ENCODE peak calls at places on chromosomes 7 and 10, in four cellular contexts. D, W, H and L are unnamed samples.

GRCh38 chr10:58137813-58138212 is 129.9 kb downstream of the IPMK start:
- DNase-seq in D (peak), W (no peak), H (no peak), L (no peak)

GRCh38 chr7:70374772-70375533 is 757.0 kb upstream of the GALNT17 start:
- DNase-seq in D (no peak), W (no peak), H (no peak), L (no peak)

GRCh38 chr7:414681-415560 is 104.7 kb downstream of the PDGFA start:
- DNase-seq in D (peak), W (no peak), H (no peak), L (no peak)

GRCh38 chr10:38094923-38095574 is 912 bp downstream of the ZNF37A start:
- DNase-seq in D (no peak), W (peak), H (no peak), L (no peak)

GRCh38 chr10:71832967-71833366 is 18.1 kb downstream of the PSAP start:
- DNase-seq in D (no peak), W (no peak), H (no peak), L (no peak)

GRCh38 chr10:73182568-73182967 is 14.6 kb downstream of the FAM149B1 start:
- DNase-seq in D (no peak), W (no peak), H (no peak), L (no peak)

GRCh38 chr7:80722596-80723141 is 84.2 kb downstream of the CD36 start:
- DNase-seq in D (no peak), W (no peak), H (peak), L (peak)

GRCh38 chr10:15120523-15120922 is 23.4 kb downstream of the RPP38 start:
- DNase-seq in D (no peak), W (no peak), H (no peak), L (no peak)

GRCh38 chr7:1703475-1704325 is 33.6 kb downstream of the ELFN1 start:
- DNase-seq in D (peak), W (no peak), H (no peak), L (no peak)

GRCh38 chr7:50552921-50553320 is 12.3 kb downstream of the DDC start:
- DNase-seq in D (no peak), W (no peak), H (peak), L (no peak)

GRCh38 chr7:127675716-127676115 is 23.7 kb downstream of the SND1 start:
- DNase-seq in D (no peak), W (no peak), H (no peak), L (no peak)

GRCh38 chr7:137343483-137343841 is at the start of gene PTN:
- DNase-seq in D (peak), W (no peak), H (no peak), L (no peak)

GRCh38 chr7:74584160-74584954 is 73.2 kb upstream of the GTF2I start:
- DNase-seq in D (peak), W (peak), H (peak), L (no peak)

GRCh38 chr10:15209827-15210509 is 41.5 kb upstream of the NMT2 start:
- DNase-seq in D (peak), W (peak), H (peak), L (peak)

GRCh38 chr7:48171190-48171589 is at the start of gene ABCA13:
- DNase-seq in D (no peak), W (no peak), H (no peak), L (no peak)

GRCh38 chr10:32139223-32140073 is 83.2 kb upstream of the KIF5B start:
- DNase-seq in D (peak), W (peak), H (peak), L (peak)

GRCh38 chr7:121020652-121021051 is 32.1 kb downstream of the CPED1 start:
- DNase-seq in D (no peak), W (no peak), H (no peak), L (no peak)

GRCh38 chr10:13867822-13868221 is 281.1 kb downstream of the PRPF18 start:
- DNase-seq in D (no peak), W (no peak), H (no peak), L (no peak)

GRCh38 chr10:31620236-31621151 is 301.5 kb downstream of the ZEB1 start:
- DNase-seq in D (no peak), W (peak), H (no peak), L (no peak)

GRCh38 chr10:105291571-105291970 is 650.5 kb downstream of the SORCS3 start:
- DNase-seq in D (peak), W (no peak), H (no peak), L (no peak)

GRCh38 chr7:148914208-148914777 is 30.2 kb upstream of the EZH2 start:
- DNase-seq in D (no peak), W (no peak), H (no peak), L (peak)

GRCh38 chr7:1851731-1852531 is 181.9 kb downstream of the ELFN1 start:
- DNase-seq in D (no peak), W (no peak), H (no peak), L (no peak)

GRCh38 chr7:68725843-68726242 is 872.4 kb upstream of the AUTS2 start:
- DNase-seq in D (no peak), W (no peak), H (no peak), L (no peak)

GRCh38 chr7:68720722-68721121 is 877.6 kb upstream of the AUTS2 start:
- DNase-seq in D (no peak), W (no peak), H (no peak), L (no peak)

GRCh38 chr7:68718059-68718685 is 880.1 kb upstream of the AUTS2 start:
- DNase-seq in D (peak), W (no peak), H (no peak), L (no peak)

GRCh38 chr7:68724965-68725364 is 873.3 kb upstream of the AUTS2 start:
- DNase-seq in D (no peak), W (no peak), H (no peak), L (no peak)

GRCh38 chr7:68722044-68722443 is 876.2 kb upstream of the AUTS2 start:
- DNase-seq in D (no peak), W (no peak), H (no peak), L (no peak)
- TF ChIP-seq ELF1 in D (no peak), W (no peak), H (no peak), L (no peak)

DNA sequence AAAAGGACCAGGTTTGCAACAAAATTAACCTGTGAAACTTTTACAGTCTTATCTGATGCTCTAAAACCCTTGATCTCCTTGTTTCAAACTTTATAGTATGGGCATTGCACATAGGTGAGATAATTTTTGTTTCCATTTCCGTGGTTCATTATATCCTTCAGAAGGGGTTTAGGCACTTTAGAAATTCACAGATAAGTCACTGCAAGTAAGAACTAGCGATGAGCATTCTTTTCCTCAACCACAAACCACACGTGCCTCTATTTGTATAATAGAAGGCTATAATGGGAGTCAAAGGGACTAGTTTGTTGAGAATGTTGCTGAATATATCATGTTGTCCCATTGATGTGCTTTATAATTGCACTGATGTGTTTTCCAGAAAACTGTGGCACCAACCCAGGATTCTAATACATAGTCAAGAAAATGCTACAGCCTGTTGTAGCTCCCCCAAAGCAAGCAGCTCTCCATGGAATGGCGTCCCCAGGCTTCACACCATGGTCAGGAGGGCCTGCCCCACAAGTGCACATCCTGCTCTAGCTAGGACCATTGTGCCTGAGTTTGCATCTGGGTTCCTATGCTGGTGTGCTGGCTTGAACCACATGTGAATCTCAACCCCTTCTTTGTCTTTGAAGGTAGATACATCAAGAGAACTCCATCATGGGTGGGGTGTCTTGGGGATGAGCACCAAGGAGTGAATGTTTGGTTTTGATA is 14.0 kb upstream of the ATXN7L1 start:
- DNase-seq in D (no peak), W (no peak), H (no peak), L (no peak)
- TF ChIP-seq ZBTB33 in D (no peak), W (no peak), H (no peak), L (no peak)

GRCh38 chr7:35424869-35425495 is 171.1 kb upstream of the TBX20 start:
- DNase-seq in D (peak), W (peak), H (peak), L (peak)
- TF ChIP-seq ELF1 in D (no peak), W (no peak), H (no peak), L (no peak)

DNA sequence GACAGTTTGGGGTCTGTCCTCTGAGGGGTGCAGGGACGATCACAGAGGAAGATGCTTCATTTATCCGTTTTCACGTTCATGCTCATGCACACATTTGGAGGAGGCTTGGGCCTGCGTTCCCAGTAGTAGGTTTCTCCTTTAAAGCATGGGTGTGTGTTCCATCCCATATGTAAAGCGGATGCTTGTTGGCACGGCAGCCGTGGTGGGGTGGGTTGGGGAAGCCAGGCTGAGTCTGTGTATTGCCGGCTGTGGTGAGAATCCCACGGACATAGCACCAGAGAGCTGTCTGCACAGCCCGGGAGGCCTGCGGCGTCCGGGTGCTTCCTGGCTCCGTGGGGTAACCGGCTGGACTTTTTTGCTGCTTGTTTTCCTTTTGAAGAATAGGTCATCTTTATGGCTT is 440 bp downstream of the JAKMIP3 start:
- DNase-seq in D (no peak), W (no peak), H (no peak), L (no peak)
- TF ChIP-seq ZBTB33 in D (no peak), W (no peak), H (no peak), L (no peak)

GRCh38 chr7:8000315-8000941 is 31.8 kb downstream of the GLCCI1 start:
- DNase-seq in D (no peak), W (no peak), H (no peak), L (no peak)

GRCh38 chr7:7992502-7992901 is 23.9 kb downstream of the GLCCI1 start:
- DNase-seq in D (no peak), W (no peak), H (no peak), L (no peak)

DNA sequence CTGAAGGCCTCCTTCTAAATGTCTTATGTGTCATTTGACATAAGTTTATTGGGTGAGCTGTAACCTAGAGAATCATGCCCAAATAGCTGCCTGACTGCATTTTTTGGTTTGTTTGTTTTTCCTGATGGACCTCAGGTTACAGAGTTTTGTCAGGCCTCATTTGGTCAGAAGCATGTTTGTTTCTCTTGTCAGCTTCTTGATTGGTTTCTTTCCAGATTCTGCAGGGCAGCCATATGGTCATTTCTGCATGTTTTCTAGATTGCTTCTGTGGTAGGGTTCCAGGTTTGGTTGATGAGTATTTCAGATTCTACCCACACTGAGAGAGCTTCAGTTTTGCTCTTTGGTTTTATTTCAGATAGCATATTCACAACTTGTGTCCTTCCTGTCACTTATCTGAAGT is 28.0 kb downstream of the GLCCI1 start:
- DNase-seq in D (no peak), W (no peak), H (peak), L (no peak)
- TF ChIP-seq ELF1 in D (no peak), W (no peak), H (no peak), L (no peak)